ENCODE peak calls at places on chromosomes 13 and 19, in seven cellular contexts. D is activated CD8-positive, alpha-beta T cell treated with anti-CD3 and anti-CD28 coated beads for 36 hours; P is BJ; T is Peyer's patch; B is epithelial cell of esophagus; X is sigmoid colon; M is heart right ventricle. Y is an unnamed sample.

GRCh38 chr19:16327911-16328823 is 3.5 kb downstream of the KLF2 start:
- DNase-seq in T (no peak), P (no peak), B (peak), X (peak), D (peak), M (peak), Y (peak)

GRCh38 chr13:104289400-104289799 is 1223.2 kb upstream of the SLC10A2 start:
- DNase-seq in D (no peak), P (no peak), T (no peak), M (no peak), B (peak), X (no peak), Y (no peak)

GRCh38 chr13:51825681-51826254 is 19.2 kb downstream of the TMEM272 start:
- DNase-seq in X (no peak), P (no peak), D (peak), T (no peak), B (no peak), M (no peak), Y (no peak)

GRCh38 chr13:36530050-36530789 is 97.9 kb downstream of the CCNA1 start:
- DNase-seq in D (no peak), M (no peak), T (no peak), B (peak), P (no peak), X (no peak), Y (no peak)

GRCh38 chr19:10230155-10230903 is 802 bp downstream of the S1PR2 start:
- DNase-seq in M (peak), X (peak), D (peak), T (no peak), B (no peak), P (no peak), Y (no peak)

GRCh38 chr19:4518345-4519171 is at the start of gene PLIN4:
- DNase-seq in M (peak), X (peak), D (no peak), T (no peak), B (no peak), P (no peak), Y (no peak)

GRCh38 chr19:10316229-10317044 is 622 bp upstream of the FDX2 start:
- DNase-seq in B (no peak), T (no peak), M (no peak), P (no peak), D (no peak), X (no peak), Y (no peak)

GRCh38 chr19:5099822-5100221 is 130.9 kb downstream of the KDM4B start:
- DNase-seq in P (no peak), M (no peak), B (no peak), D (no peak), T (no peak), X (no peak), Y (no peak)

GRCh38 chr19:18112989-18113478 is 15.5 kb downstream of the MAST3 start:
- DNase-seq in X (peak), D (peak), P (no peak), B (peak), T (peak), M (peak), Y (peak)

GRCh38 chr13:108561152-108561551 is 68.3 kb upstream of the MYO16 start:
- DNase-seq in T (no peak), M (no peak), P (no peak), B (no peak), D (no peak), X (no peak), Y (no peak)

GRCh38 chr19:37966211-37967072 is 59.4 kb downstream of the SIPA1L3 start:
- DNase-seq in T (peak), D (no peak), M (no peak), P (no peak), B (peak), X (no peak), Y (no peak)

GRCh38 chr13:110663044-110663443 is 42.9 kb downstream of the CARS2 start:
- DNase-seq in M (no peak), T (no peak), P (no peak), X (no peak), D (no peak), B (no peak), Y (no peak)

GRCh38 chr13:98998831-98999634 is 21.2 kb upstream of the DOCK9 start:
- DNase-seq in M (no peak), X (no peak), P (no peak), B (no peak), D (peak), T (no peak), Y (no peak)

GRCh38 chr19:41626877-41627276 is at the start of gene CEACAM4:
- DNase-seq in X (no peak), P (no peak), T (no peak), D (no peak), B (no peak), M (peak), Y (no peak)

GRCh38 chr19:5297272-5297669 is 43.3 kb downstream of the PTPRS start:
- DNase-seq in T (no peak), D (no peak), B (no peak), P (no peak), M (no peak), X (no peak), Y (no peak)

GRCh38 chr13:28640861-28641599 is 17.9 kb upstream of the POMP start:
- DNase-seq in P (no peak), X (no peak), D (no peak), M (peak), T (no peak), B (no peak), Y (no peak)

GRCh38 chr13:87334176-87334575 is 337.0 kb upstream of the SLITRK5 start:
- DNase-seq in P (no peak), T (no peak), M (no peak), X (no peak), B (no peak), D (no peak), Y (no peak)

GRCh38 chr13:25675060-25675459 is 303.3 kb downstream of the ATP8A2 start:
- DNase-seq in D (no peak), X (no peak), T (no peak), P (no peak), M (no peak), B (no peak), Y (no peak)

GRCh38 chr13:49652691-49653305 is 24.5 kb downstream of the ARL11 start:
- DNase-seq in M (no peak), X (no peak), T (no peak), D (peak), B (peak), P (no peak), Y (no peak)

DNA sequence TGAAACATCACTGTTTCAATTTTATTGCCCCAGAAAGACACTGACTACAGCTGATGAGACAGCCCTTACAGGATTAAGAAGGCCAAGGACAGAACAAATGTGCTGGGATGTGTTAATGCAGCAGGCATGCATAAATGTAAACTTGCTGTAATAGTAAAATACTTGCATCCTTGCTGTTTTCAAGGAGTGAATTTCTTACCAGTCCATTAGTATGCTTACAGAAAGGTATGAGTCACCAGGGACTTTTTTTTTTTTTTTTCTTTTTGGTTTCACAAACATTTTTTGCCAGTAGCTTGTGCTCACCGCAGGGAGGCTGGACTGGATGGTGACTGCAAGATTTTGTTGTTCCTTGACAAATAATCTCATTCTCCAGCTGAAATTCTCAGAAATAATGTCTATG is 55.1 kb downstream of the GPR180 start:
- DNase-seq in B (peak), T (no peak), D (peak), P (peak), M (no peak), X (no peak), Y (no peak)
- TF ChIP-seq CTCF in B (peak), T (no peak), D (no peak), P (peak), M (no peak), X (no peak), Y (no peak)

GRCh38 chr13:112441226-112441625 is 65.1 kb downstream of the SPACA7 start:
- DNase-seq in B (no peak), P (no peak), M (no peak), X (peak), T (no peak), D (no peak), Y (no peak)

GRCh38 chr13:112434937-112435523 is 58.9 kb downstream of the SPACA7 start:
- DNase-seq in T (no peak), X (no peak), M (no peak), D (no peak), P (no peak), B (no peak), Y (no peak)

GRCh38 chr13:112438515-112438914 is 62.4 kb downstream of the SPACA7 start:
- DNase-seq in T (no peak), P (no peak), M (no peak), B (no peak), D (no peak), X (no peak), Y (no peak)

GRCh38 chr13:112435973-112436372 is 59.8 kb downstream of the SPACA7 start:
- DNase-seq in M (no peak), B (no peak), D (no peak), X (no peak), P (no peak), T (no peak), Y (no peak)

DNA sequence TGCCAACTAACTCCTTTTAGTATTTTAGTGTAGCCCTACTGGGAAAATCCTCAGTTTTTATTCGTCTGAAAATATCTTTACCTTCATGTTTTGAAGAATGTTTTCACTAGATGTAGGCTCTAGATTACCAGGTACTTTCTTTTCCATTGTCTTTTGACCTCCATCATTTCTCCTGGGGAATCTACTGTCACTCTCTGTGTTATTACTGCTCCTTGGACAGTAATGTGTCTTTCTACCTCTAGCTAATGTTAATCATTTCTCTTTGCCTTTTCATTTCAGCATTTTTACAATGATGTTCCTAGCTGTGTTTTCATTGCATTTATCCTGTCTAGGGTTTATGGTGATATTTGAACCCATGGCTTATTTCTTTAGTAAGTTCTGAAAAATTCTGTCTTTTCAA is 61.9 kb downstream of the SPACA7 start:
- DNase-seq in T (no peak), X (no peak), M (no peak), B (no peak), D (no peak), P (no peak), Y (no peak)
- TF ChIP-seq CTCF in T (no peak), X (no peak), M (no peak), B (no peak), D (no peak), P (no peak), Y (no peak)

GRCh38 chr13:22801402-22802003 is 379.3 kb upstream of the SGCG start:
- DNase-seq in P (no peak), D (no peak), M (no peak), B (peak), X (no peak), T (no peak), Y (no peak)
- TF ChIP-seq CTCF in P (no peak), D (no peak), M (peak), B (peak), X (peak), T (no peak), Y (no peak)

GRCh38 chr19:8322638-8322997 is 1.3 kb downstream of the RPS28 start:
- DNase-seq in X (no peak), D (no peak), T (no peak), P (no peak), B (no peak), M (no peak), Y (no peak)

GRCh38 chr19:8321760-8322637 is 703 bp downstream of the RPS28 start:
- DNase-seq in D (peak), M (no peak), B (no peak), T (no peak), P (no peak), X (no peak), Y (no peak)

GRCh38 chr19:8325454-8325853 is 4.2 kb downstream of the RPS28 start:
- DNase-seq in B (no peak), P (no peak), T (no peak), X (no peak), M (no peak), D (no peak), Y (no peak)

GRCh38 chr19:8323781-8324185 is 2.5 kb downstream of the RPS28 start:
- DNase-seq in M (no peak), P (no peak), B (no peak), D (peak), T (no peak), X (no peak), Y (no peak)

DNA sequence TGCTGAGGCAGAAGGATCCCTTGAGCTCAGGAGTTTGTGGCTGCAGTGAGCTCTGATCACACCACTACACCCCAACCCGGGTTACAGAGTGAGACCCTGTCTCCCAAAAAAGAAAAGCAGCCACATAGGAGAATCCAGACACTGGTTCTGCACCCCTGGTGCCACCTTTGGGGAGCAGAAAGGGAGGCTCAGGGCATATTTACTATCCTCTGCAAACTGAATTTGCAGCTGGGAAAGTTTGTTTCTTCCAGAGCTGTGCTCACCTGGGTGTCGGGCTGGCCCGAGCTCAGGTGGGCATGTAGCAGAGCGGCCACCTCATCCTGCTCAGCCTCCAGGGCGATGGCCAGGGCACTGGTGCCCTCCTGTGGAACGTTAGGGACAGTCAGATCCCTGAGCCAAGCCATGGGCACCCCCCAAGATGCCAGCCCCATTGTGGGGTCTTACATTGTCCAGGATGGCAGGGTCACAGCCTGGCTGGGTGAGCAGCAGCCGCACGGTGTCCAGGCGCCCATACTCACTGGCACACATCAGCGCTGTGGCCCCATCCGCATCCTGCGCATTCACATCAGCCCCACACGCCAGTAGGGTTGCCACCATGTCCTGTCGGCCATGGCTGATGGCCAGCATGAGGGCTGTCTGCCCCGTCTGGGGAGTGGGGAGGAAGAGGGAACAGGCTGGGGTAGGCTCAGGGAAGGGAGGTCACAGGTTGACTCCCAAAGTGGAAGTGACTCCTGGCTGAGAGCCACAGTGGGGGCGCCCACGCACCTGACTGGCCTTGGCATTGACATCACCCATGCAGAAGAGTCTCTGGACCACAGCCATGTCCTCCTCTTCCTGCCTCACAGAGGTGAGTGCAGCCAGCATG is 3.1 kb downstream of the RPS28 start:
- DNase-seq in M (peak), T (no peak), D (no peak), B (no peak), P (no peak), X (no peak), Y (no peak)
- TF ChIP-seq CTCF in M (peak), T (no peak), D (no peak), B (no peak), P (peak), X (no peak), Y (no peak)

GRCh38 chr19:55092423-55093318 is 17.0 kb downstream of the EPS8L1 start:
- DNase-seq in B (no peak), X (no peak), P (no peak), D (no peak), T (no peak), M (no peak), Y (no peak)

GRCh38 chr19:55091955-55092354 is 16.3 kb downstream of the EPS8L1 start:
- DNase-seq in P (no peak), M (no peak), D (no peak), X (no peak), T (no peak), B (no peak), Y (no peak)

GRCh38 chr19:55096061-55096701 is 20.5 kb downstream of the EPS8L1 start:
- DNase-seq in B (no peak), T (peak), D (no peak), M (no peak), P (no peak), X (no peak), Y (no peak)

GRCh38 chr19:55095260-55096060 is 19.8 kb downstream of the EPS8L1 start:
- DNase-seq in X (no peak), M (no peak), T (peak), B (no peak), P (no peak), D (no peak), Y (no peak)

DNA sequence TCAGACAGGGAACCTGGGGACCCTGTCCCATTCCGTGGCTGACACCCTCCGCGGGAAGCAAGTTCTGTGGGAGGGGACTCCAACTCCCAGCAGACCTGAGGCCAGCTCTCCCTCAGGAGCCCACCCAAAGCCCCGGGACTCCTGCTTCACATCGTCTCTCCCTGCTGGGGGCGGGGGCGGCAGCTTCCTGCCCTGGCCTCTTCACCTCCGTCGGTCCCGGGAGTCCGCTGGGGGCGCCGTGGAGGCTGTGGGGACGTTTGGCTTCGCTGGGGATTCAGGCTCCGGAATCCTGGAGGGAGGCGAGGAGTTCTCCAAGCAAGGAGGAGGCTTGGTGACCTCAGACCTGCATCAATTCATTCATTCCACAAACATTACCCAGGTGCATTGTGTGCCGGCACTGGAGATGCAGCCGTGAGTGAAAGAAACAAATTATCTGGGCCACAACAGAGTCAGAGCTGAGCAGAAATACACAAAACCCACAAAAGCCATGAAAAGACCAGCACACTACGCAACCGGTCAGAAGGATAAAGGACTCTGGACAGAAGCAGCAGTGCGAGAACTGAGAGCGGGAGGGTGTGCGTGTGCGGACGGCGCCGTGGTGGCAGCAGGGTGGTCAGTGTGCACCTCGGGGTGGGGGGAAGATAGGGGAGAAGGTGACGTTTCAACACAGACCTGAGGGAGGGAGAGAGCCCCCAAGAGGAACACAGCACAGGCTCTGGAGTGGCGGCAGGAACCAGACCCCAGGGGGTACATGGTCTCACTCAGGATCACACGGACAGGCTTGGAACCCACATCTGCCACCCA is 19.0 kb downstream of the EPS8L1 start:
- DNase-seq in X (no peak), D (no peak), P (no peak), M (no peak), T (peak), B (no peak), Y (no peak)
- TF ChIP-seq CTCF in X (no peak), D (no peak), P (no peak), M (no peak), T (no peak), B (no peak), Y (no peak)

GRCh38 chr13:100694722-100695644 is 20.4 kb upstream of the TMTC4 start:
- DNase-seq in T (no peak), P (no peak), X (no peak), M (no peak), D (no peak), B (peak), Y (no peak)
- TF ChIP-seq CTCF in T (no peak), P (peak), X (no peak), M (peak), D (no peak), B (peak), Y (no peak)

DNA sequence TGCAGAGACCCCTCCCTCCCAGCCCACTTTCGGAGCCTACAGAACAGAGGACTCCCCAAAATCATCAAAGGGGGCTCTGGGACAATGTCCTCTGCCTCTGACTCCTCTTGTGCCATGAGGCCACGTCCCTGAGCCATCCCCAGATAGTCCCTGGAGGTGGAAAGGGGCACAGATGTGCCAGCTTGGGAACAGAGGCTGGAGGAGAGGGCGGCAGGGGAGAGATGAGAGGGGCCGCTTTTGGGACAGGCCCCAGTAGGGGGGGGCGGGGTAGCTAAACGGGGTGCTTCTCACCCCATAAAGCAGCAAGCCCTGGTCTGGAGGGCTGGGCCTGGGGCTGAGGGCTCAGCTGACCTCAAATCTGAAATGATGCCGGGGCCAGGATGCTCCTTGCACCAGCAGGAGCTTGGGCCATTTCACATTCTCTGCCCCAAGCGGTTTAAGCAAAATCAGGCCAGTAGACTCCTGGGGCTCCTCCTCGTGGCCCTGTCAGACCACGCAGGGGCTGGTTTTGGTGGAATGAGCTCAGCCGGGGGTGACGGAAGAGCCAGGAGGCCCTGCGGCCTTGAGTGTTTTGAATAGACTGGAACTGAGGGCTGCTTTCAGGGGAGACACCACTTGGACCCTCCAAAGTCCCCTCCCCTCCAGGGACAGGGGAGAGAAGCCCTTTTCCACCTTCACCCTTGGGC is 27.1 kb downstream of the ONECUT3 start:
- DNase-seq in T (no peak), P (no peak), M (no peak), D (no peak), B (no peak), X (no peak), Y (no peak)
- TF ChIP-seq CTCF in T (no peak), P (peak), M (no peak), D (no peak), B (peak), X (no peak), Y (no peak)

DNA sequence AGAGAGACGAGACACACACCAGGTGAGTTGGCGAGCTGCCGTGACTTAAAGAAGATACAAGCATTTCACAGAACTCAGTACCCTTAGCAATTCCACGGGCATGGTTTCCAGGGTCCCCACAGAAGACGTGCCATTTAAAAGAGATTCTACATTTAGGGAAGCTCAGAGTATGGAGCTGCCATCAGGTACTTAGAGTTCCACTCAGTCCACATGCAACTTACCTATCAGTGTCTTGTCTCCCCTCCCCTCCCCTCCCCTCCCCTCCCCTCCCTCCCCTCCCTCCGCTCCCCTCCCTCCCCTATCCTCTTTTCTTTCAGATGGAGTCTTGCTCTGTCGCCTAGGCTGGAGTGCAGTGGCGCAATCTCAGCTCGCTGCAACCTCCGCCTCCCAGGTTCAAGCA is 12.2 kb downstream of the ZNF30 start:
- DNase-seq in X (no peak), M (no peak), T (no peak), D (no peak), B (no peak), P (no peak), Y (no peak)
- TF ChIP-seq CTCF in X (no peak), M (no peak), T (no peak), D (no peak), B (no peak), P (no peak), Y (no peak)